ENCODE peak calls at places on chromosomes 12 and 14, in seven cellular contexts. S, W, Q, O, Y, N and M are unnamed samples.

GRCh38 chr12:94297325-94297724 is 148.9 kb downstream of the PLXNC1 start:
- DNase-seq in S (no peak), W (no peak), Q (no peak), O (no peak), Y (no peak), N (no peak), M (no peak)

GRCh38 chr14:96261772-96262485 is 5.9 kb downstream of the BDKRB1 start:
- DNase-seq in S (no peak), W (no peak), Q (no peak), O (no peak), Y (no peak), N (peak; percentile 26), M (no peak)

GRCh38 chr12:71426648-71427047 is 12.9 kb upstream of the LGR5 start:
- DNase-seq in S (no peak), W (no peak), Q (peak; percentile 69), O (no peak), Y (no peak), N (peak; percentile 11), M (no peak)

GRCh38 chr14:100824156-100824555 is 1.8 kb upstream of the MEG3 start:
- DNase-seq in S (peak; percentile 77), W (peak; percentile 40), Q (no peak), O (no peak), Y (peak; percentile 81), N (peak; percentile 49), M (no peak)

GRCh38 chr14:21083565-21084325 is 13.6 kb downstream of the ARHGEF40 start:
- DNase-seq in S (no peak), W (no peak), Q (no peak), O (no peak), Y (no peak), N (peak; percentile 23), M (no peak)

GRCh38 chr12:60689137-60689536 is 1093.3 kb downstream of the SLC16A7 start:
- DNase-seq in S (peak; percentile 54), W (peak; percentile 72), Q (no peak), O (no peak), Y (no peak), N (no peak), M (no peak)

GRCh38 chr14:44963775-44964380 is 1.9 kb downstream of the TOGARAM1 start:
- DNase-seq in S (no peak), W (peak; percentile 57), Q (no peak), O (no peak), Y (no peak), N (no peak), M (no peak)

GRCh38 chr14:64730681-64731080 is 26.5 kb downstream of the PLEKHG3 start:
- DNase-seq in S (no peak), W (no peak), Q (no peak), O (no peak), Y (no peak), N (no peak), M (no peak)

GRCh38 chr12:49925433-49926194 is 21.9 kb upstream of the FAIM2 start:
- DNase-seq in S (peak; percentile 25), W (no peak), Q (no peak), O (no peak), Y (no peak), N (no peak), M (no peak)

GRCh38 chr12:107618106-107618505 is 67.5 kb upstream of the PWP1 start:
- DNase-seq in S (no peak), W (no peak), Q (no peak), O (no peak), Y (no peak), N (no peak), M (no peak)

GRCh38 chr14:100578552-100578951 is 8.7 kb downstream of the BEGAIN start:
- DNase-seq in S (no peak), W (no peak), Q (peak; percentile 7), O (no peak), Y (no peak), N (peak; percentile 22), M (no peak)

GRCh38 chr12:75658286-75658685 is 146.9 kb upstream of the KRR1 start:
- DNase-seq in S (no peak), W (no peak), Q (no peak), O (no peak), Y (no peak), N (no peak), M (no peak)

GRCh38 chr14:101961011-101961721 is 3.2 kb upstream of the DYNC1H1 start:
- DNase-seq in S (peak; percentile 89), W (peak; percentile 93), Q (peak; percentile 80), O (peak; percentile 75), Y (peak; percentile 84), N (peak; percentile 76), M (peak; percentile 70)

GRCh38 chr12:4041191-4041885 is 168.1 kb upstream of the PARP11 start:
- DNase-seq in S (no peak), W (no peak), Q (no peak), O (no peak), Y (no peak), N (no peak), M (no peak)

GRCh38 chr14:50943261-50943942 is 881 bp downstream of the PYGL start:
- DNase-seq in S (peak; percentile 70), W (peak; percentile 84), Q (peak; percentile 59), O (peak; percentile 88), Y (peak; percentile 66), N (peak; percentile 28), M (peak; percentile 63)

GRCh38 chr12:88083634-88084033 is 54.4 kb upstream of the C12orf50 start:
- DNase-seq in S (no peak), W (no peak), Q (no peak), O (no peak), Y (no peak), N (no peak), M (no peak)

GRCh38 chr12:62686938-62687337 is 220.3 kb downstream of the MON2 start:
- DNase-seq in S (no peak), W (no peak), Q (no peak), O (no peak), Y (no peak), N (no peak), M (no peak)

GRCh38 chr12:49930515-49931288 is 19.8 kb upstream of the AQP2 start:
- DNase-seq in S (no peak), W (no peak), Q (peak; percentile 77), O (peak; percentile 32), Y (no peak), N (peak; percentile 83), M (no peak)

GRCh38 chr12:63805704-63806672 is 26.3 kb downstream of the RXYLT1 start:
- DNase-seq in S (no peak), W (no peak), Q (no peak), O (peak; percentile 9), Y (no peak), N (no peak), M (no peak)

GRCh38 chr12:108918960-108919642 is 39.2 kb downstream of the DAO start:
- DNase-seq in S (no peak), W (no peak), Q (no peak), O (no peak), Y (no peak), N (no peak), M (no peak)

GRCh38 chr14:88983755-88984154 is 159.3 kb downstream of the TTC8 start:
- DNase-seq in S (no peak), W (peak; percentile 92), Q (peak; percentile 65), O (peak; percentile 52), Y (no peak), N (peak; percentile 97), M (no peak)

GRCh38 chr12:55929306-55929791 is 1.6 kb upstream of the DGKA start:
- DNase-seq in S (no peak), W (no peak), Q (no peak), O (no peak), Y (no peak), N (no peak), M (no peak)

GRCh38 chr12:75177997-75178396 is 31.6 kb downstream of the KCNC2 start:
- DNase-seq in S (no peak), W (no peak), Q (peak; percentile 93), O (peak; percentile 1), Y (no peak), N (peak; percentile 95), M (no peak)

GRCh38 chr14:99561827-99562226 is 42.2 kb downstream of the CCDC85C start:
- DNase-seq in S (no peak), W (no peak), Q (no peak), O (no peak), Y (no peak), N (no peak), M (no peak)

GRCh38 chr12:51188359-51189051 is 15.6 kb upstream of the TFCP2 start:
- DNase-seq in S (no peak), W (no peak), Q (no peak), O (no peak), Y (no peak), N (no peak), M (no peak)
- H3K79me1 ChIP-seq in S (no peaks in the 10 kb centered on the region), W (no peaks in the 10 kb centered on the region), Q (no peaks in the 10 kb centered on the region), O (no peaks in the 10 kb centered on the region), Y (no peaks in the 10 kb centered on the region), N (no peaks in the 10 kb centered on the region), M (no peaks in the 10 kb centered on the region)

GRCh38 chr12:19967001-19967400 is 401.3 kb upstream of the PDE3A start:
- DNase-seq in S (no peak), W (no peak), Q (no peak), O (no peak), Y (no peak), N (no peak), M (no peak)
- H3K79me1 ChIP-seq in S (no peaks in the 10 kb centered on the region), W (no peaks in the 10 kb centered on the region), Q (no peaks in the 10 kb centered on the region), O (peaks cover 24% of the 10 kb centered on the region), Y (no peaks in the 10 kb centered on the region), N (no peaks in the 10 kb centered on the region), M (no peaks in the 10 kb centered on the region)

GRCh38 chr12:111446044-111446581 is 40.4 kb downstream of the SH2B3 start:
- DNase-seq in S (peak; percentile 70), W (peak; percentile 87), Q (peak; percentile 79), O (no peak), Y (peak; percentile 72), N (peak; percentile 62), M (no peak)

GRCh38 chr12:111445311-111446043 is 39.8 kb downstream of the SH2B3 start:
- DNase-seq in S (no peak), W (no peak), Q (peak; percentile 70), O (no peak), Y (no peak), N (no peak), M (no peak)

GRCh38 chr12:111443586-111443985 is 37.9 kb downstream of the SH2B3 start:
- DNase-seq in S (no peak), W (no peak), Q (peak; percentile 79), O (peak; percentile 40), Y (no peak), N (peak; percentile 80), M (no peak)

GRCh38 chr12:111444314-111444705 is 38.6 kb downstream of the SH2B3 start:
- DNase-seq in S (no peak), W (no peak), Q (peak; percentile 70), O (no peak), Y (no peak), N (no peak), M (no peak)

DNA sequence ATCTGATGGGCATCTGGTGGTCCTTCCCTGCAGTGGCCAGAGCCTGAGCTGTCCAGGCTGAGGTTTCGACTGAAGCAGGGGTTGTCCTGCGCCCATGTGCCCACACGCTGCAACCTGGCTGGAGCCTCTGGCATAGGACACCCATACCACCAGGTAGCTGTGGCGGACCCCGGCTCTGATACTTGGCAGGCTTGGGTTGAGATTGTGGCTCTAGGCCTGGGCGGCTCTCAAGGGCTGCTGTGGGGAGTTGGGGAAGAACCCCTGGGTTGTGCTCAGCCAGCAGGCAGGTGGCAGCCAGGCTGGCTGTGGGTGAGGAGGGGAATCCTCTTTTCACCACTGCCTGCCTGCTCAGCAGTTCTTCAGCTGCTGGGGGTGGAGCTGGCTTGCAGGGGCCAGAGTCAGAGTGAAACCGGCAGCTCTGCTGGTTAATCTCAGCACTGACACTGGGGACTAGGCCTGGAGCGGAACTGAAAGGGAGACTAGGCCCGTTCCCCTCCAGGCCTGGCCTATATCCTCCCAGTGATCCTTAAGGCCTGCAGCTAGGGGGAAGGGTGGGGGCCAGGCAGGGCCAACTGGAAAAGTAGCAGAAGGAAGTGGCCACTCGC is 39.1 kb downstream of the SH2B3 start:
- DNase-seq in S (no peak), W (peak; percentile 62), Q (peak; percentile 92), O (no peak), Y (peak; percentile 48), N (no peak), M (no peak)
- H3K79me1 ChIP-seq in S (no peaks in the 10 kb centered on the region), W (peaks cover 26% of the 10 kb centered on the region), Q (no peaks in the 10 kb centered on the region), O (peaks cover 8% of the 10 kb centered on the region), Y (peaks cover 16% of the 10 kb centered on the region), N (peaks cover 16% of the 10 kb centered on the region), M (peaks cover 4% of the 10 kb centered on the region)

GRCh38 chr14:91708795-91709194 is 23.1 kb downstream of the CATSPERB start:
- DNase-seq in S (no peak), W (no peak), Q (no peak), O (no peak), Y (no peak), N (no peak), M (no peak)
- H3K79me1 ChIP-seq in S (no peaks in the 10 kb centered on the region), W (no peaks in the 10 kb centered on the region), Q (no peaks in the 10 kb centered on the region), O (no peaks in the 10 kb centered on the region), Y (no peaks in the 10 kb centered on the region), N (no peaks in the 10 kb centered on the region), M (no peaks in the 10 kb centered on the region)